ENCODE peak calls at places on chromosomes 4 and X, in eight cellular contexts. Z is IMR-90; L is stimulated activated CD4-positive, alpha-beta T cell treated with anti-CD3 and anti-CD28 coated beads, Interleukin-2, amount 100 ng/mL, for 48 hours; X is fibroblast of lung; P is endodermal cell; U is activated CD4-positive, alpha-beta T cell treated with anti-CD3 and anti-CD28 coated beads, Interleukin-2, amount 50 U/mL, for 24 hours; N is NCI-H1436 treated with DMSO at 0.1 percent for 48 hours; M is upper lobe of left lung. Q is an unnamed sample.

GRCh38 chr4:169626328-169627282 is 6.2 kb downstream of the CLCN3 start:
- DNase-seq in Z (no peak), L (no peak), X (no peak), P (no peak), U (no peak), N (no peak), M (no peak), Q (no peak)

GRCh38 chr4:2817701-2818350 is 24.9 kb downstream of the SH3BP2 start:
- DNase-seq in Z (no peak), L (no peak), X (no peak), P (peak; percentile 88), U (no peak), N (no peak), M (no peak), Q (no peak)

GRCh38 chr4:99759988-99760387 is 56.6 kb upstream of the DAPP1 start:
- DNase-seq in Z (peak; percentile 11), L (no peak), X (peak; percentile 41), P (no peak), U (no peak), N (no peak), M (no peak), Q (no peak)

GRCh38 chr4:119212251-119212963 is at the start of gene USP53:
- DNase-seq in Z (peak; percentile 97), L (peak; percentile 97), X (peak; percentile 98), P (peak; percentile 100), U (peak; percentile 97), N (peak; percentile 89), M (peak; percentile 99), Q (peak; percentile 99)

GRCh38 chrX:149510386-149510785 is 5.3 kb upstream of the IDS start:
- DNase-seq in Z (no peak), L (no peak), X (no peak), P (no peak), U (no peak), N (no peak), M (no peak), Q (no peak)

GRCh38 chr4:2066571-2067445 is 7.7 kb downstream of the NAT8L start:
- DNase-seq in Z (no peak), L (no peak), X (no peak), P (peak; percentile 49), U (no peak), N (no peak), M (no peak), Q (peak; percentile 59)

GRCh38 chr4:21790437-21791029 is 158.0 kb downstream of the KCNIP4 start:
- DNase-seq in Z (peak; percentile 54), L (no peak), X (peak; percentile 77), P (no peak), U (no peak), N (no peak), M (no peak), Q (no peak)

GRCh38 chr4:26173619-26174018 is 147.2 kb upstream of the RBPJ start:
- DNase-seq in Z (peak; percentile 93), L (no peak), X (peak; percentile 86), P (no peak), U (no peak), N (no peak), M (no peak), Q (no peak)

GRCh38 chr4:177410566-177410965 is 31.7 kb downstream of the AGA start:
- DNase-seq in Z (no peak), L (no peak), X (no peak), P (no peak), U (no peak), N (no peak), M (no peak), Q (no peak)

GRCh38 chr4:88549815-88550214 is 26.2 kb upstream of the PYURF start:
- DNase-seq in Z (no peak), L (no peak), X (no peak), P (no peak), U (no peak), N (no peak), M (no peak), Q (no peak)

GRCh38 chr4:154329268-154329858 is 162.2 kb downstream of the DCHS2 start:
- DNase-seq in Z (peak; percentile 10), L (no peak), X (peak; percentile 49), P (peak; percentile 56), U (no peak), N (no peak), M (no peak), Q (no peak)

GRCh38 chrX:44872319-44872816 is 620 bp upstream of the KDM6A start:
- DNase-seq in Z (peak; percentile 4), L (peak; percentile 29), X (no peak), P (no peak), U (no peak), N (no peak), M (peak; percentile 42), Q (peak; percentile 85)

GRCh38 chr4:176611954-176612353 is 180.8 kb downstream of the VEGFC start:
- DNase-seq in Z (no peak), L (no peak), X (no peak), P (no peak), U (no peak), N (no peak), M (no peak), Q (no peak)

GRCh38 chrX:22247169-22247568 is 25.5 kb upstream of the CBLL2 start:
- DNase-seq in Z (peak; percentile 41), L (no peak), X (peak; percentile 1), P (no peak), U (no peak), N (no peak), M (no peak), Q (no peak)

GRCh38 chr4:770022-770421 is 55.9 kb downstream of the CPLX1 start:
- DNase-seq in Z (peak; percentile 38), L (no peak), X (no peak), P (no peak), U (no peak), N (no peak), M (no peak), Q (no peak)

GRCh38 chr4:8228319-8229250 is 29.5 kb downstream of the SH3TC1 start:
- DNase-seq in Z (peak; percentile 86), L (peak; percentile 70), X (peak; percentile 80), P (no peak), U (peak; percentile 53), N (no peak), M (peak; percentile 94), Q (peak; percentile 79)

GRCh38 chr4:26583865-26584652 is at the start of gene TBC1D19:
- DNase-seq in Z (peak; percentile 85), L (peak; percentile 89), X (peak; percentile 90), P (peak; percentile 96), U (peak; percentile 83), N (peak; percentile 65), M (peak; percentile 95), Q (peak; percentile 93)

GRCh38 chrX:100969936-100970335 is 428 bp downstream of the ARL13A start:
- DNase-seq in Z (no peak), L (no peak), X (no peak), P (no peak), U (no peak), N (no peak), M (no peak), Q (no peak)

GRCh38 chr4:187128971-187129370 is 405.3 kb upstream of the FAT1 start:
- DNase-seq in Z (peak; percentile 21), L (no peak), X (no peak), P (no peak), U (no peak), N (no peak), M (no peak), Q (no peak)

GRCh38 chr4:5751073-5751917 is 40.3 kb downstream of the EVC start:
- DNase-seq in Z (peak; percentile 81), L (no peak), X (peak; percentile 96), P (peak; percentile 62), U (no peak), N (no peak), M (no peak), Q (no peak)

Q was measured in aorta.